ENCODE peak calls at places on chromosomes 11 and 22, in six cellular contexts. M is IMR-90; J is K562; Y is SK-N-SH treated with all-trans-retinoic acid at 6 μM for 48 hours; D is activated T-cell treated with anti-CD3 and anti-CD28 coated beads, Interleukin-2, amount 50 U/mL, for 72 hours; U is Right ventricle myocardium superior. W is an unnamed sample.

GRCh38 chr11:130476200-130476921 is 27.9 kb downstream of the ADAMTS15 start:
- ATAC-seq in J (no peak), Y (peak), M (no peak), D (no peak), U (peak), W (no peak)

GRCh38 chr22:29219881-29220670 is 14.4 kb downstream of the EMID1 start:
- ATAC-seq in U (no peak), M (peak), D (no peak), J (no peak), Y (no peak), W (no peak)

GRCh38 chr11:90256404-90257157 is 33.7 kb upstream of the CHORDC1 start:
- ATAC-seq in Y (no peak), M (no peak), U (no peak), J (peak), D (no peak), W (no peak)

GRCh38 chr11:63698976-63699733 is 17.9 kb downstream of the RTN3 start:
- ATAC-seq in M (no peak), Y (no peak), D (no peak), J (peak), U (peak), W (no peak)

GRCh38 chr11:68832476-68833176 is 9.1 kb downstream of the CPT1A start:
- ATAC-seq in J (no peak), U (peak), Y (peak), D (no peak), M (peak), W (peak)

GRCh38 chr11:8531312-8531711 is 62.7 kb downstream of the STK33 start:
- ATAC-seq in Y (peak), M (peak), D (no peak), U (peak), J (no peak), W (no peak)

GRCh38 chr22:24418786-24419479 is 8.5 kb upstream of the ADORA2A start:
- ATAC-seq in J (no peak), M (no peak), D (no peak), U (no peak), Y (no peak), W (no peak)

GRCh38 chr11:73652046-73652730 is 5.8 kb downstream of the PLEKHB1 start:
- ATAC-seq in D (no peak), U (no peak), M (no peak), Y (no peak), J (no peak), W (no peak)

GRCh38 chr11:125165111-125165663 is 636 bp downstream of the PKNOX2 start:
- ATAC-seq in Y (peak), D (peak), J (no peak), M (peak), U (peak), W (peak)

GRCh38 chr11:71499546-71499945 is 27.5 kb upstream of the KRTAP5-7 start:
- ATAC-seq in Y (no peak), J (no peak), U (peak), D (no peak), M (no peak), W (no peak)

GRCh38 chr11:24755260-24755839 is 258.5 kb downstream of the LUZP2 start:
- ATAC-seq in J (no peak), D (no peak), Y (no peak), M (no peak), U (no peak), W (no peak)

GRCh38 chr11:61764606-61765260 is 12.3 kb downstream of the MYRF start:
- ATAC-seq in Y (peak), J (peak), M (no peak), D (no peak), U (no peak), W (no peak)

GRCh38 chr11:19597194-19597593 is 115.4 kb upstream of the NAV2 start:
- ATAC-seq in D (no peak), Y (peak), M (peak), U (no peak), J (no peak), W (no peak)

GRCh38 chr11:19853016-19853415 is 140.4 kb downstream of the NAV2 start:
- ATAC-seq in U (peak), J (no peak), M (peak), Y (no peak), D (no peak), W (no peak)

GRCh38 chr11:13440100-13440855 is 22.7 kb downstream of the BTBD10 start:
- ATAC-seq in J (no peak), M (peak), D (peak), U (peak), Y (peak), W (peak)

GRCh38 chr11:1660025-1660867 is 30.7 kb downstream of the KRTAP5-5 start:
- ATAC-seq in D (no peak), J (no peak), M (no peak), U (no peak), Y (no peak), W (no peak)

GRCh38 chr11:121777056-121777455 is 324.3 kb upstream of the SORL1-AS1 start:
- ATAC-seq in U (no peak), D (no peak), Y (peak), M (no peak), J (no peak), W (no peak)

GRCh38 chr11:61833926-61834277 is 5.8 kb downstream of the FADS2 start:
- ATAC-seq in J (peak), M (no peak), D (no peak), Y (no peak), U (no peak), W (no peak)

GRCh38 chr11:96122601-96123044 is 198.7 kb upstream of the MTMR2 start:
- ATAC-seq in M (peak), Y (peak), D (peak), J (no peak), U (no peak), W (no peak)

GRCh38 chr11:121358775-121359174 is 66.2 kb downstream of the SC5D start:
- ATAC-seq in M (no peak), Y (no peak), U (peak), D (no peak), J (no peak), W (no peak)

GRCh38 chr11:19344661-19345518 is 104.1 kb upstream of the E2F8 start:
- ATAC-seq in U (peak), D (peak), J (peak), Y (peak), M (peak), W (peak)

GRCh38 chr11:94125408-94126120 is 3.1 kb upstream of the PANX1 start:
- ATAC-seq in M (no peak), U (no peak), Y (no peak), J (no peak), D (no peak), W (no peak)

GRCh38 chr11:35099278-35100018 is 39.5 kb upstream of the CD44 start:
- ATAC-seq in J (no peak), D (no peak), M (peak), U (peak), Y (peak), W (peak)

GRCh38 chr11:44257338-44258189 is 52.4 kb downstream of the ALX4 start:
- ATAC-seq in J (no peak), Y (no peak), U (no peak), M (no peak), D (no peak), W (no peak)